ENCODE peak calls at places on chromosome 5, in nine cellular contexts. U, O, E, X, A, I, K, L and T are unnamed samples.
A peak's percentile ranks its signal among the peaks of the same experiment; 100 is the strongest.

GRCh38 chr5:133992429-133993151 is 12.2 kb downstream of the VDAC1 start:
- DNase-seq in U (peak; percentile 76), O (no peak), E (no peak), X (no peak), A (no peak), I (no peak), K (peak; percentile 81), L (no peak), T (no peak)

GRCh38 chr5:96984506-96985192 is 48.8 kb downstream of the LNPEP start:
- DNase-seq in U (no peak), O (peak; percentile 37), E (no peak), X (no peak), A (no peak), I (no peak), K (no peak), L (no peak), T (no peak)

GRCh38 chr5:77828445-77828844 is 52.3 kb upstream of the TBCA start:
- DNase-seq in U (no peak), O (no peak), E (no peak), X (no peak), A (peak; percentile 29), I (no peak), K (no peak), L (no peak), T (no peak)

GRCh38 chr5:61399679-61400078 is 67.6 kb downstream of the ZSWIM6 start:
- DNase-seq in U (no peak), O (no peak), E (no peak), X (no peak), A (no peak), I (no peak), K (no peak), L (no peak), T (no peak)

GRCh38 chr5:16854351-16854750 is 81.7 kb downstream of the MYO10 start:
- DNase-seq in U (no peak), O (no peak), E (no peak), X (no peak), A (no peak), I (no peak), K (no peak), L (no peak), T (no peak)

GRCh38 chr5:125719681-125720676 is 703.2 kb upstream of the GRAMD2B start:
- DNase-seq in U (no peak), O (peak; percentile 42), E (no peak), X (peak; percentile 1), A (no peak), I (no peak), K (no peak), L (no peak), T (peak; percentile 12)

GRCh38 chr5:146188358-146188757 is 5.9 kb upstream of the LARS1 start:
- DNase-seq in U (no peak), O (no peak), E (no peak), X (no peak), A (peak; percentile 86), I (no peak), K (no peak), L (no peak), T (no peak)

GRCh38 chr5:128537306-128537998 is 593 bp downstream of the FBN2 start:
- DNase-seq in U (no peak), O (no peak), E (peak; percentile 34), X (peak; percentile 56), A (peak; percentile 77), I (no peak), K (peak; percentile 81), L (peak; percentile 29), T (no peak)

GRCh38 chr5:79261907-79262306 is 26.0 kb downstream of the JMY start:
- DNase-seq in U (no peak), O (no peak), E (no peak), X (peak; percentile 14), A (no peak), I (no peak), K (no peak), L (no peak), T (no peak)

GRCh38 chr5:106415541-106415940 is 1255.2 kb downstream of the EFNA5 start:
- DNase-seq in U (no peak), O (no peak), E (peak; percentile 85), X (no peak), A (peak; percentile 68), I (no peak), K (no peak), L (no peak), T (peak; percentile 73)

GRCh38 chr5:180333661-180334060 is 19.5 kb downstream of the GFPT2 start:
- DNase-seq in U (no peak), O (no peak), E (peak; percentile 64), X (no peak), A (peak; percentile 62), I (no peak), K (no peak), L (peak; percentile 44), T (no peak)

GRCh38 chr5:112548246-112548982 is 129.3 kb upstream of the EPB41L4A start:
- DNase-seq in U (no peak), O (no peak), E (peak; percentile 4), X (no peak), A (peak; percentile 9), I (no peak), K (no peak), L (no peak), T (peak; percentile 25)

GRCh38 chr5:141475625-141476131 is at the start of gene PCDHGC3:
- DNase-seq in U (peak; percentile 91), O (peak; percentile 90), E (peak; percentile 90), X (peak; percentile 83), A (peak; percentile 97), I (no peak), K (peak; percentile 94), L (peak; percentile 93), T (peak; percentile 64)

GRCh38 chr5:140796718-140797095 is 2.1 kb downstream of the PCDHA2 start:
- DNase-seq in U (no peak), O (no peak), E (no peak), X (no peak), A (no peak), I (no peak), K (no peak), L (no peak), T (no peak)

GRCh38 chr5:130720355-130720754 is 444.7 kb downstream of the HINT1 start:
- DNase-seq in U (no peak), O (no peak), E (no peak), X (peak; percentile 52), A (peak; percentile 17), I (no peak), K (no peak), L (no peak), T (no peak)

GRCh38 chr5:14675865-14676300 is 11.4 kb downstream of the OTULIN start:
- DNase-seq in U (no peak), O (no peak), E (no peak), X (no peak), A (no peak), I (no peak), K (no peak), L (no peak), T (no peak)

GRCh38 chr5:177458122-177458681 is 11.6 kb downstream of the PRR7 start:
- DNase-seq in U (no peak), O (no peak), E (no peak), X (no peak), A (no peak), I (no peak), K (no peak), L (no peak), T (no peak)

GRCh38 chr5:83441752-83442151 is 29.8 kb upstream of the VCAN start:
- DNase-seq in U (no peak), O (no peak), E (no peak), X (no peak), A (no peak), I (no peak), K (no peak), L (no peak), T (no peak)

GRCh38 chr5:81856948-81857928 is 106.3 kb upstream of the SSBP2 start:
- DNase-seq in U (peak; percentile 55), O (peak; percentile 33), E (no peak), X (peak; percentile 47), A (peak; percentile 22), I (no peak), K (peak; percentile 92), L (peak; percentile 74), T (no peak)

GRCh38 chr5:89994266-89994665 is 415.3 kb downstream of the CETN3 start:
- DNase-seq in U (no peak), O (no peak), E (peak; percentile 31), X (no peak), A (no peak), I (no peak), K (no peak), L (no peak), T (no peak)

GRCh38 chr5:135683227-135683626 is 104.4 kb upstream of the CXCL14 start:
- DNase-seq in U (no peak), O (no peak), E (no peak), X (no peak), A (no peak), I (no peak), K (no peak), L (no peak), T (no peak)

GRCh38 chr5:2895196-2895595 is 143.7 kb upstream of the IRX2 start:
- DNase-seq in U (no peak), O (no peak), E (no peak), X (no peak), A (no peak), I (no peak), K (no peak), L (no peak), T (no peak)

GRCh38 chr5:108216890-108217289 is 165.0 kb downstream of the FBXL17 start:
- DNase-seq in U (no peak), O (no peak), E (peak; percentile 31), X (no peak), A (peak; percentile 59), I (no peak), K (no peak), L (no peak), T (no peak)

GRCh38 chr5:141359790-141360426 is at the start of gene PCDHGB2:
- DNase-seq in U (no peak), O (no peak), E (no peak), X (peak; percentile 80), A (peak; percentile 53), I (no peak), K (peak; percentile 49), L (no peak), T (no peak)

GRCh38 chr5:73273379-73274050 is 100.5 kb downstream of the TMEM174 start:
- DNase-seq in U (no peak), O (no peak), E (no peak), X (no peak), A (no peak), I (no peak), K (no peak), L (no peak), T (no peak)

GRCh38 chr5:43338856-43339255 is 25.6 kb upstream of the HMGCS1 start:
- DNase-seq in U (no peak), O (no peak), E (no peak), X (no peak), A (no peak), I (no peak), K (no peak), L (no peak), T (no peak)

GRCh38 chr5:68631884-68632283 is 416.3 kb downstream of the PIK3R1 start:
- DNase-seq in U (no peak), O (no peak), E (no peak), X (no peak), A (no peak), I (no peak), K (no peak), L (no peak), T (no peak)

GRCh38 chr5:138508958-138509357 is 34.1 kb downstream of the ETF1 start:
- DNase-seq in U (no peak), O (no peak), E (no peak), X (no peak), A (no peak), I (no peak), K (no peak), L (no peak), T (no peak)

GRCh38 chr5:14319102-14319501 is 176.0 kb downstream of the TRIO start:
- DNase-seq in U (no peak), O (no peak), E (no peak), X (no peak), A (no peak), I (no peak), K (no peak), L (no peak), T (no peak)

GRCh38 chr5:6765612-6766525 is 52.6 kb downstream of the TENT4A start:
- DNase-seq in U (peak; percentile 78), O (peak; percentile 89), E (peak; percentile 19), X (peak; percentile 95), A (peak; percentile 26), I (peak; percentile 16), K (peak; percentile 87), L (peak; percentile 65), T (no peak)

GRCh38 chr5:170154297-170154696 is 48.6 kb downstream of the FOXI1 start:
- DNase-seq in U (no peak), O (no peak), E (no peak), X (no peak), A (no peak), I (no peak), K (no peak), L (no peak), T (no peak)